ENCODE peak calls at places on chromosomes 2 and 18, in seven cellular contexts. Z is body of pancreas; R is upper lobe of right lung; B is tibial artery; T is CD8-positive, alpha-beta T cell; V is CD4-positive, CD25-positive, alpha-beta regulatory T cell; P is uterus. M is an unnamed sample.

GRCh38 chr18:250685-251084 is 17.2 kb downstream of the THOC1 start:
- DNase-seq in P (no peak), V (no peak), Z (no peak), B (no peak), T (no peak), R (no peak), M (no peak)

GRCh38 chr2:104859310-104860130 is 5.6 kb downstream of the POU3F3 start:
- DNase-seq in P (no peak), B (no peak), V (no peak), Z (no peak), R (no peak), T (no peak), M (no peak)

GRCh38 chr2:95372216-95372829 is 30.2 kb upstream of the FAHD2A start:
- DNase-seq in Z (no peak), V (no peak), T (no peak), P (no peak), R (peak; percentile 51), B (no peak), M (no peak)

GRCh38 chr2:56444339-56444738 is 260.5 kb downstream of the CCDC85A start:
- DNase-seq in T (no peak), P (no peak), R (peak; percentile 68), B (no peak), V (no peak), Z (peak; percentile 67), M (peak; percentile 79)

GRCh38 chr2:68287580-68288441 is 31.9 kb downstream of the CNRIP1 start:
- DNase-seq in V (no peak), T (no peak), Z (peak; percentile 41), B (peak; percentile 30), R (no peak), P (peak; percentile 26), M (peak; percentile 10)

GRCh38 chr2:72334806-72335205 is 187.1 kb upstream of the CYP26B1 start:
- DNase-seq in V (no peak), R (no peak), P (no peak), B (no peak), T (no peak), Z (no peak), M (no peak)

GRCh38 chr2:151408788-151409600 is 708 bp upstream of the RIF1 start:
- DNase-seq in Z (no peak), R (no peak), B (no peak), P (no peak), V (no peak), T (no peak), M (no peak)

GRCh38 chr2:201116115-201116958 is at the start of gene CFLAR:
- DNase-seq in T (peak; percentile 74), B (peak; percentile 83), P (peak; percentile 76), R (peak; percentile 93), Z (peak; percentile 81), V (peak; percentile 77), M (no peak)

GRCh38 chr18:76376668-76377358 is 118.2 kb downstream of the ZNF516 start:
- DNase-seq in Z (no peak), V (no peak), P (no peak), B (no peak), R (no peak), T (no peak), M (no peak)

GRCh38 chr2:206642075-206643025 is at the start of gene FAM237A:
- DNase-seq in T (no peak), V (no peak), P (no peak), B (no peak), Z (peak; percentile 50), R (peak; percentile 62), M (peak; percentile 73)

GRCh38 chr2:671072-671471 is 6.1 kb downstream of the TMEM18 start:
- DNase-seq in P (no peak), R (no peak), Z (no peak), V (no peak), B (no peak), T (no peak), M (no peak)
- H3K4me3 ChIP-seq in P (no peak overlapping the region), R (no peak overlapping the region), Z (no peak overlapping the region), V (no peak overlapping the region), B (no peak overlapping the region), T (no peak overlapping the region), M (no peak overlapping the region)

GRCh38 chr2:235726554-235726953 is 232.7 kb downstream of the AGAP1 start:
- DNase-seq in V (no peak), B (no peak), Z (no peak), R (no peak), T (no peak), P (no peak), M (no peak)

GRCh38 chr2:235727891-235728380 is 234.1 kb downstream of the AGAP1 start:
- DNase-seq in R (no peak), Z (no peak), T (no peak), P (no peak), B (no peak), V (no peak), M (no peak)

GRCh38 chr2:235727186-235727585 is 233.3 kb downstream of the AGAP1 start:
- DNase-seq in B (peak; percentile 52), T (no peak), V (no peak), P (peak; percentile 51), R (no peak), Z (no peak), M (no peak)

GRCh38 chr2:235729182-235729929 is 235.5 kb downstream of the AGAP1 start:
- DNase-seq in R (no peak), B (no peak), Z (no peak), V (no peak), T (no peak), P (no peak), M (no peak)

GRCh38 chr2:235728401-235729181 is 234.7 kb downstream of the AGAP1 start:
- DNase-seq in R (no peak), V (no peak), B (no peak), T (no peak), Z (no peak), P (no peak), M (no peak)
- H3K4me1 ChIP-seq in R (peaks cover 11% of the 10 kb centered on the region), V (no peaks in the 10 kb centered on the region), B (no peaks in the 10 kb centered on the region), T (no peaks in the 10 kb centered on the region), Z (peaks cover 23% of the 10 kb centered on the region), P (peaks cover 8% of the 10 kb centered on the region), M (no peaks in the 10 kb centered on the region)

GRCh38 chr2:34423301-34423700 is 824.2 kb upstream of the FAM98A start:
- DNase-seq in V (no peak), R (no peak), T (no peak), B (no peak), P (no peak), Z (no peak), M (no peak)
- H3K9me3 ChIP-seq in V (no peaks in the 10 kb centered on the region), R (no peaks in the 10 kb centered on the region), T (no peaks in the 10 kb centered on the region), B (no peaks in the 10 kb centered on the region), P (no peaks in the 10 kb centered on the region), Z (no peaks in the 10 kb centered on the region), M (no peaks in the 10 kb centered on the region)

GRCh38 chr2:1552611-1553010 is 139.3 kb downstream of the TPO start:
- DNase-seq in P (no peak), B (no peak), Z (no peak), R (no peak), T (no peak), V (no peak), M (no peak)

GRCh38 chr2:1550076-1550475 is 136.8 kb downstream of the TPO start:
- DNase-seq in P (no peak), B (no peak), V (no peak), Z (no peak), T (no peak), R (no peak), M (no peak)

GRCh38 chr2:1548910-1549673 is 135.8 kb downstream of the TPO start:
- DNase-seq in Z (no peak), V (no peak), T (no peak), B (no peak), P (no peak), R (no peak), M (no peak)

GRCh38 chr2:1551905-1552304 is 138.6 kb downstream of the TPO start:
- DNase-seq in B (no peak), R (peak; percentile 6), V (no peak), P (no peak), T (no peak), Z (no peak), M (no peak)

DNA sequence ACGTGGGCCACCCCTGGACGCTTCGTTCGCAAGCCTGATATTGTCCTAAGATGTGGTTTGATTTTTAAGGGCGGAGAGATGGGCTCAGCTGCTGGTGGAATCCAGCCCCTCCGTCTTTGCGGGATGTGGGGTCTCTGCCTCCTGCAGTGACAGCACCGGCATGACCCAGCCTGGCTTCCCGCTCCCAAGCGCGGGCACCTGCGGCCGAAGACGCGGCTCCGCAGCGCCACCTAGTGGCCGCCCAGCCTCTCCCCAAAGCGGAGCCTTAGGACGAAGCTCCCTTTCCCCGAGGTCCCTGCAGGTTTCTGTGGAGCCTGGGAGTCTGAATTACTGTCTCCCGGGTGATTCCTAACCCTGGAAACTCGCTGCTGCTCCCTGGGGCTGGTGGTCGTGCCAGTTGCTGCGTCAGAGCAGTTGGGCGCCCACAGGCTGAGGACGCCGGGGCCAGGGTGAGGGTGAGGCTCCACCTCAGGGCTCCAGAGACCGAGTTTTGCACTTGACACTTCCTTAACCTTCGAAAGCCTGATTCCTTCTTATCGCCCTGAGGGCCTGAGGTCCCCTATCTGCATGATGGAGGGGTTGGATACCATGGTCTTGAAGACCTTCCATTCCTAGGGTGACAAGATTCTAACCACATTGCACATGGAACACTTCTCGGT is 137.5 kb downstream of the TPO start:
- DNase-seq in P (peak; percentile 45), Z (peak; percentile 74), B (no peak), V (peak; percentile 24), R (peak; percentile 81), T (peak; percentile 72), M (peak; percentile 55)
- H3K4me3 ChIP-seq in P (no peak overlapping the region), Z (no peak overlapping the region), B (no peak overlapping the region), V (no peak overlapping the region), R (no peak overlapping the region), T (no peak overlapping the region), M (no peak overlapping the region)

GRCh38 chr2:12064153-12064552 is 317.7 kb downstream of the LPIN1 start:
- DNase-seq in T (no peak), R (no peak), P (no peak), B (no peak), Z (no peak), V (no peak), M (peak; percentile 79)
- H3K4me1 ChIP-seq in T (peaks cover 9% of the 10 kb centered on the region), R (no peaks in the 10 kb centered on the region), P (no peaks in the 10 kb centered on the region), B (no peaks in the 10 kb centered on the region), Z (no peaks in the 10 kb centered on the region), V (no peaks in the 10 kb centered on the region), M (peaks cover 5% of the 10 kb centered on the region)

DNA sequence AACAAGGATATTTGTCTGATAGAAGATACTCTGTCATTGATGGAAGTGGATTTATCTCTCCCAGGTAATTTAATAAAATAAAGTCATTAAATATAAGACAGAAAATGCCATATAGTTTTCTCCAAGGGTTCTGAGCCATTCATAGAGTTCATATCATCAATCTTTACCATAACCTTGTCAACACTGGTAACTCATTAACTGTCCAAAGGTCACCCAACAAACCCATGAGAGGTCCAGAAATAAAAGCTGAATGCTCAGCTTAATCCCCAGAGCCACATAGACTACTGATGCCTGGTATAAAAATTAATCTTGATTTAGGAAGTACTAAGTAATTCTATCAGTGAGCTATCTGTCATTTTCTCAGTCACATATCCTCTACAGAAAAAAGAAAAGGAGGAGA is 903.0 kb upstream of the DDX18 start:
- DNase-seq in B (no peak), V (no peak), P (no peak), T (no peak), R (no peak), Z (no peak), M (no peak)
- H3K9me3 ChIP-seq in B (no peaks in the 10 kb centered on the region), V (no peaks in the 10 kb centered on the region), P (no peaks in the 10 kb centered on the region), T (no peaks in the 10 kb centered on the region), R (no peaks in the 10 kb centered on the region), Z (no peaks in the 10 kb centered on the region), M (no peaks in the 10 kb centered on the region)

GRCh38 chr2:70090706-70091334 is 3.5 kb downstream of the PCBP1 start:
- DNase-seq in V (no peak), P (no peak), T (no peak), R (no peak), B (no peak), Z (no peak), M (no peak)
- H3K4me3 ChIP-seq in V (peak overlapping the region; percentile 75), P (no peak overlapping the region), T (no peak overlapping the region), R (no peak overlapping the region), B (no peak overlapping the region), Z (no peak overlapping the region), M (no peak overlapping the region)

GRCh38 chr2:159897081-159897480 is 99.1 kb upstream of the CD302 start:
- DNase-seq in R (no peak), B (no peak), Z (no peak), T (no peak), P (no peak), V (no peak), M (no peak)
- H3K4me1 ChIP-seq in R (no peaks in the 10 kb centered on the region), B (no peaks in the 10 kb centered on the region), Z (no peaks in the 10 kb centered on the region), T (no peaks in the 10 kb centered on the region), P (no peaks in the 10 kb centered on the region), V (peaks cover 25% of the 10 kb centered on the region), M (peaks cover 2% of the 10 kb centered on the region)